ENCODE peak calls at places on chromosomes 5 and 9, in four cellular contexts. R, B, I and G are unnamed samples.
A peak's percentile ranks its signal among the peaks of the same experiment; 100 is the strongest.

GRCh38 chr9:16100596-16101091 is 547.8 kb downstream of the CCDC171 start:
- DNase-seq in R (peak; percentile 87), B (no peak), I (peak; percentile 38), G (no peak)

GRCh38 chr5:16931334-16932110 is 4.6 kb downstream of the MYO10 start:
- DNase-seq in R (no peak), B (no peak), I (no peak), G (peak; percentile 35)

GRCh38 chr9:36759976-36760375 is 187.3 kb downstream of the MELK start:
- DNase-seq in R (no peak), B (no peak), I (no peak), G (no peak)

GRCh38 chr5:175893466-175893865 is 22.1 kb downstream of the CPLX2 start:
- DNase-seq in R (no peak), B (no peak), I (no peak), G (no peak)

GRCh38 chr5:63125862-63126261 is 547.2 kb downstream of the LRRC70 start:
- DNase-seq in R (peak; percentile 73), B (no peak), I (peak; percentile 17), G (peak; percentile 1)

GRCh38 chr5:136235316-136235715 is 42.4 kb upstream of the SMIM32 start:
- DNase-seq in R (no peak), B (no peak), I (no peak), G (no peak)

GRCh38 chr5:172361566-172362238 is 78.1 kb upstream of the UBTD2 start:
- DNase-seq in R (peak; percentile 98), B (no peak), I (no peak), G (no peak)

GRCh38 chr5:121668635-121669034 is 183.0 kb upstream of the FTMT start:
- DNase-seq in R (no peak), B (no peak), I (no peak), G (no peak)

GRCh38 chr9:129359871-129360536 is 181.9 kb upstream of the IER5L start:
- DNase-seq in R (no peak), B (no peak), I (no peak), G (no peak)

GRCh38 chr9:18493361-18494015 is 19.5 kb downstream of the ADAMTSL1 start:
- DNase-seq in R (peak; percentile 33), B (no peak), I (no peak), G (peak; percentile 32)

GRCh38 chr5:54159153-54159836 is 151.1 kb downstream of the ARL15 start:
- DNase-seq in R (no peak), B (no peak), I (peak; percentile 23), G (peak; percentile 28)